ENCODE peak calls at places on chromosomes 5 and 9, in nine cellular contexts. R, G, L, A, Z, T, C, I and D are unnamed samples. For H3K4me1, the result is how much of the 10 kb centered on the place peaks cover.

GRCh38 chr5:180494510-180495181 is 467 bp downstream of the CNOT6 start:
- DNase-seq in G (peak), T (peak), L (peak), Z (no peak), C (peak), I (no peak), A (peak), R (no peak), D (peak)

GRCh38 chr5:124599048-124599973 is 147.1 kb downstream of the ZNF608 start:
- DNase-seq in Z (no peak), T (peak), A (peak), C (peak), L (no peak), R (peak), G (no peak), I (no peak), D (peak)

GRCh38 chr5:34487202-34487879 is 168.8 kb upstream of the RAI14 start:
- DNase-seq in A (peak), I (no peak), R (peak), G (no peak), Z (no peak), L (no peak), T (peak), C (peak), D (no peak)

GRCh38 chr5:126535856-126536545 is 59.0 kb downstream of the ALDH7A1 start:
- DNase-seq in G (no peak), A (no peak), C (no peak), R (no peak), L (no peak), I (no peak), T (no peak), Z (no peak), D (no peak)

GRCh38 chr9:136648746-136649145 is 14.0 kb upstream of the EGFL7 start:
- DNase-seq in A (no peak), C (peak), G (peak), Z (no peak), T (no peak), R (no peak), L (peak), I (no peak), D (peak)

GRCh38 chr9:128051932-128052734 is 15.0 kb downstream of the NAIF1 start:
- DNase-seq in Z (no peak), I (peak), C (peak), A (no peak), T (no peak), G (no peak), L (no peak), R (no peak), D (no peak)

GRCh38 chr9:128127568-128127989 is at the start of gene PTGES2:
- DNase-seq in T (peak), R (peak), C (peak), L (peak), G (peak), I (peak), A (peak), Z (no peak), D (peak)

GRCh38 chr5:78550891-78551290 is 97.7 kb downstream of the LHFPL2 start:
- DNase-seq in C (no peak), Z (no peak), T (no peak), A (no peak), G (no peak), L (no peak), I (no peak), R (peak), D (no peak)

GRCh38 chr5:131640043-131640856 is 5.2 kb upstream of the RAPGEF6 start:
- DNase-seq in T (no peak), G (no peak), Z (no peak), A (no peak), C (no peak), L (no peak), I (no peak), R (peak), D (no peak)

GRCh38 chr5:61631438-61631941 is 299.4 kb downstream of the ZSWIM6 start:
- DNase-seq in L (peak), A (no peak), C (peak), G (peak), I (no peak), Z (no peak), T (no peak), R (peak), D (no peak)

GRCh38 chr5:133531178-133531577 is 81.2 kb downstream of the FSTL4 start:
- DNase-seq in G (no peak), R (no peak), Z (no peak), A (no peak), C (no peak), T (no peak), L (no peak), I (no peak), D (no peak)

GRCh38 chr5:150129813-150130492 is 25.7 kb downstream of the PDGFRB start:
- DNase-seq in C (peak), A (peak), Z (no peak), L (peak), I (peak), G (peak), R (peak), T (peak), D (peak)

GRCh38 chr5:16065810-16066209 is 113.8 kb downstream of the MARCHF11 start:
- DNase-seq in T (no peak), A (no peak), I (no peak), C (no peak), L (no peak), Z (no peak), R (no peak), G (no peak), D (no peak)

DNA sequence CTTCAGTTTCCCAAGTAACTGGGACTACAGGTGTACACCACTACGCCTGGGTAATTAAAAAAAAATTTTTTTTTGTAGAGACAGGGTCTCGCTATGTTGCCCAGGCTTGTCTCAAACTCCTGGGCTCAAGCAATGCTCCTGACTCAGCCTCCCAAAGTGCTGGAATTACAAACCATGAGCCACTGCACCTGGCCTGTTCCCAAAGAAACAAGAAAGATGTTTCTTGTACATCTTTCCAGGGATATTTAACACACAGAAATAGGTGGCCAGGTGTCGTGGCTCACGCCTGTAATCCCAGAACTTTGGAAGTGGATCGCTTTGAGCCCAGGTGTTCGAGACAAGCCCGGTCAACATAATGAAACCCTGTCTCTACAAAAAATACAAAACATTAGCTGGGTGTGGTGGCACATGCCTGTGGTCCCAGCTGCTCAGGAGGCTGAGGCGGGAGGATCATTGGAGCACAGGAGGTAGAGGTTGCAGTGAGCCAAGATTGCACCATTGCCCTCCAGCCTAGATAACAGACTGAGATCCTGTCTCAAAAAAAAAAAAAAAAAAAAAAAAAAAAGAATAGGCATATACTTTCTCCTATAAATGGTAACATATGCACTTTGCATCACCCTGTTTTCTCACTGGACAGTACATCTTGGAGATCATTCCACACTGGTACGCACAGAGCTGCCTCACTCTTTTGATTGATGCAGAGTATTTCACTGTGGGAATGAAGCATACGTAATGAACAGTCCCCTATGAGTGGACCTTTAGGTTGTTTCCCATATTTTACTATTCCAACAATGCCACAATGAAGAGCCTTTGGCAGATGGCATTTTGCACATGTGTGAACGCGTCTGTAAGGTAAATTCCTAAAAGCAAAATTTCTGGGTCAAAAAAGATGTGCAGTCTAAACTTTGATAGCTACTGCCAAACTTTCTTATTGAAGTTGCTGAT is 2.0 kb upstream of the GRHPR start:
- DNase-seq in L (no peak), Z (no peak), I (no peak), G (no peak), R (no peak), A (no peak), C (no peak), T (no peak), D (no peak)
- H3K4me1 ChIP-seq in L (under half), Z (under half), I (under half), G (under half), R (under half), A (under half), C (under half), T (half or more), D (under half)

DNA sequence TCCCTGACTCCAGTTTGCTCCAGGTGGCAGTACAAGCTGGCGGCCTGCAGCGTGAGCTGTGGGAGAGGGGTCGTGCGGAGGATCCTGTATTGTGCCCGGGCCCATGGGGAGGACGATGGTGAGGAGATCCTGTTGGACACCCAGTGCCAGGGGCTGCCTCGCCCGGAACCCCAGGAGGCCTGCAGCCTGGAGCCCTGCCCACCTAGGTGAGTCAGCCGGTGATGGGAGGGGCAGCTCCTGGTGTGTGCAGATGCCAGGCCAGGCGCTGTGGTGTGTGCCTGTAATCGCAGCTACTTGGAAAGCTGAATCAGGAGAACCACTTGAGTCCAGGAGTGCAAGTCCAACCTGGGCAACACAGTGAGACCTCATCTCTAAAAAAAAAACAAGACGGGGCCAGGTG is 10.0 kb upstream of the CACFD1 start:
- DNase-seq in G (no peak), Z (no peak), C (peak), I (peak), A (peak), R (no peak), L (no peak), T (peak), D (peak)
- H3K4me3 ChIP-seq in G (no peak), Z (no peak), C (no peak), I (no peak), A (no peak), R (no peak), L (no peak), T (no peak), D (no peak)

GRCh38 chr5:1488882-1489680 is 34.7 kb downstream of the LPCAT1 start:
- DNase-seq in I (no peak), G (no peak), T (no peak), R (peak), L (no peak), C (no peak), A (no peak), Z (no peak), D (no peak)
- TF ChIP-seq POLR2A in I (no peak), G (no peak), T (no peak), R (no peak), L (no peak), C (no peak), A (no peak), Z (no peak), D (no peak)

DNA sequence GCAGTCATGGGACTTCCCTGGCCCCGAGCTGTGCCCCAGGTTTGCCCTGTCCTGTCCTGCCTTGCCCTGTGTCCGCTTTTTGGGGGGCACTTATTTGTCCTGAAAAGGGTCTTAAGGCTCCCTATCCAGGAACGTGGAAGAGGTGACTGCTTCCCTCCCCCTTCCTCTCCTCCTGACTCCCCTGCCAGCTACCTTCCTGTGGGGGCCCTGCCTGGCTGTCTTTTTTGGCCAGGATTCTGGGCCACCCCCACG is 6.5 kb upstream of the KLF9 start:
- DNase-seq in T (no peak), L (no peak), A (no peak), R (no peak), Z (no peak), I (no peak), C (no peak), G (no peak), D (no peak)
- H3K4me1 ChIP-seq in T (under half), L (under half), A (under half), R (under half), Z (under half), I (under half), C (half or more), G (half or more), D (under half)

GRCh38 chr5:105593011-105593760 is 2030.6 kb upstream of the NUDT12 start:
- DNase-seq in C (no peak), R (no peak), L (no peak), Z (no peak), A (no peak), G (no peak), T (no peak), I (no peak), D (no peak)
- H3K4me3 ChIP-seq in C (no peak), R (no peak), L (no peak), Z (no peak), A (no peak), G (no peak), T (no peak), I (no peak), D (no peak)

DNA sequence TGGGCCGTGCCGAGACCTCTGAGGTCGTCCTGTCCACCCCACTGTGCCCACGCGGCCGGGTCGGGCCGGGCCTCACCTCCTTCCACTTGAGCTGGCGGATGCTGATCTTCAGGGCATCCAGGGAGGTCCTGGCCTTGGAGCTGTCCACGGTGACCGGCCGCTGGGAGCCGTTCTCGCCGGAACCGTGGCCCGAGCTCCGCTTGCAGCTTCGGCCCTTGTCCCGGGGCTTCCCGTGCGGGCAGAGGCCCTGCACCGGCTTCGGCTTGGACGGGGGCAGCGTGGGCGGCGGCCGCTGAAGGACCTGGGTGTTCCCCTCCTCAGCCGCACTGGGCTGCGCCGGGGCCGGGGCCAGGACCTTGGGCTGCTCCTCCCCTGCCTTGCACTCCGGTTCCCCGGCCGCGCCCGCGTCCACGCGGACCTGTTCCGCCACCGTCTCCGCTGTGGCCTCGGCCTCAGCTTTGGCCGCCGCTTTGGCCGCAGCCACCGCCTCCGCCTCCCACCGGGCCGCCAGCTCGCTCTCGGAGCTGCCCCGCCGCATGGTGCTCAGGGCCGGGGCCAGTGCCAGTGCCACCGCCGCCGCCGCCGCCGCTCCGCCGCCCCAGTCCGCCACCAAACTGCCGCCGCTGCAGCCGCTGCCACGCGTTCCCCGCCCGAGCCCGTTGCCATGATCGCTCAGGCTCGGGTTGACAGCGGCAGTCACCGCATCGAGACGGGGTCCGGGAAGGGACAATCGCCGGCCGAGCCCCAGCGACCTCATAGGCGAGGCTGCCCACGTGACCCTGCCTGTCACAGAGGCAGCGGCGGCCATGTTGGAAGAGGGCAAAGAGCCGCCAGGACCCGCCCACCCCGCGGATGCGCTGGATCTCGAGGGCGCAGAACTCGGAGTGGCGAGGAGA is at the start of gene TTLL11:
- DNase-seq in G (peak), R (peak), T (peak), L (peak), A (peak), Z (peak), C (peak), I (peak), D (peak)
- TF ChIP-seq POLR2A in G (peak), R (no peak), T (peak), L (peak), A (peak), Z (no peak), C (peak), I (peak), D (peak)

GRCh38 chr5:179307006-179307800 is 38.1 kb downstream of the ADAMTS2 start:
- DNase-seq in C (peak), T (no peak), Z (no peak), R (peak), L (no peak), G (no peak), I (no peak), A (no peak), D (peak)
- H3K4me1 ChIP-seq in C (under half), T (under half), Z (under half), R (under half), L (under half), G (under half), I (under half), A (under half), D (under half)

GRCh38 chr5:72625369-72625768 is 118.2 kb upstream of the ZNF366 start:
- DNase-seq in I (no peak), T (no peak), C (no peak), Z (no peak), L (no peak), G (no peak), R (no peak), A (no peak), D (no peak)
- H3K4me3 ChIP-seq in I (no peak), T (no peak), C (no peak), Z (no peak), L (no peak), G (no peak), R (no peak), A (no peak), D (no peak)